ENCODE peak calls at places on chromosomes 1 and 21, in nine cellular contexts. D is heart right ventricle, W is AG09309, F is cardiac muscle cell, U is AG10803, B is tibial artery, A is epithelial cell of esophagus, V is foreskin fibroblast, I is nephron progenitor cell. N is an unnamed sample.

GRCh38 chr1:82845371-82845770 is 1044.6 kb downstream of the ADGRL2 start:
- DNase-seq in D (no peak), W (no peak), F (no peak), U (no peak), B (no peak), A (no peak), V (no peak), I (no peak), N (no peak)

GRCh38 chr1:220344745-220345144 is 72.5 kb upstream of the RAB3GAP2 start:
- DNase-seq in D (no peak), W (no peak), F (no peak), U (no peak), B (no peak), A (no peak), V (no peak), I (no peak), N (no peak)

GRCh38 chr1:39410915-39411436 is 80.5 kb upstream of the BMP8A start:
- DNase-seq in D (peak), W (peak), F (peak), U (peak), B (peak), A (peak), V (peak), I (peak), N (peak)

GRCh38 chr1:245512980-245513578 is 358.3 kb downstream of the KIF26B start:
- DNase-seq in D (no peak), W (no peak), F (peak), U (peak), B (no peak), A (no peak), V (peak), I (peak), N (no peak)

GRCh38 chr1:156106624-156107488 is 7.7 kb upstream of the LMNA start:
- DNase-seq in D (peak), W (no peak), F (peak), U (peak), B (no peak), A (no peak), V (peak), I (no peak), N (no peak)

GRCh38 chr21:30199989-30200388 is 15.9 kb downstream of the CLDN8 start:
- DNase-seq in D (no peak), W (no peak), F (no peak), U (no peak), B (no peak), A (no peak), V (no peak), I (no peak), N (no peak)

GRCh38 chr1:194959795-194960194 is 1648.4 kb downstream of the KCNT2 start:
- DNase-seq in D (no peak), W (no peak), F (no peak), U (no peak), B (no peak), A (no peak), V (no peak), I (no peak), N (no peak)

GRCh38 chr1:24694380-24694843 is 50.8 kb upstream of the CLIC4 start:
- DNase-seq in D (peak), W (peak), F (peak), U (peak), B (no peak), A (no peak), V (peak), I (no peak), N (no peak)

GRCh38 chr1:214551436-214552173 is at the start of gene PTPN14:
- DNase-seq in D (peak), W (peak), F (peak), U (peak), B (peak), A (peak), V (peak), I (peak), N (peak)

GRCh38 chr21:41317458-41317857 is 857 bp downstream of the FAM3B start:
- DNase-seq in D (no peak), W (no peak), F (no peak), U (no peak), B (no peak), A (no peak), V (no peak), I (no peak), N (no peak)

GRCh38 chr1:24102966-24103365 is 9.0 kb downstream of the MYOM3 start:
- DNase-seq in D (peak), W (no peak), F (no peak), U (peak), B (no peak), A (no peak), V (no peak), I (no peak), N (no peak)

GRCh38 chr1:169493251-169493650 is 7.5 kb upstream of the SLC19A2 start:
- DNase-seq in D (no peak), W (no peak), F (no peak), U (no peak), B (no peak), A (no peak), V (no peak), I (no peak), N (no peak)

GRCh38 chr1:221478050-221478949 is 263.6 kb downstream of the DUSP10 start:
- DNase-seq in D (peak), W (peak), F (peak), U (peak), B (peak), A (peak), V (peak), I (peak), N (no peak)
- TF ChIP-seq CTCF in D (peak), W (peak), F (peak), U (peak), B (peak), A (peak), V (peak), I (peak), N (no peak)

DNA sequence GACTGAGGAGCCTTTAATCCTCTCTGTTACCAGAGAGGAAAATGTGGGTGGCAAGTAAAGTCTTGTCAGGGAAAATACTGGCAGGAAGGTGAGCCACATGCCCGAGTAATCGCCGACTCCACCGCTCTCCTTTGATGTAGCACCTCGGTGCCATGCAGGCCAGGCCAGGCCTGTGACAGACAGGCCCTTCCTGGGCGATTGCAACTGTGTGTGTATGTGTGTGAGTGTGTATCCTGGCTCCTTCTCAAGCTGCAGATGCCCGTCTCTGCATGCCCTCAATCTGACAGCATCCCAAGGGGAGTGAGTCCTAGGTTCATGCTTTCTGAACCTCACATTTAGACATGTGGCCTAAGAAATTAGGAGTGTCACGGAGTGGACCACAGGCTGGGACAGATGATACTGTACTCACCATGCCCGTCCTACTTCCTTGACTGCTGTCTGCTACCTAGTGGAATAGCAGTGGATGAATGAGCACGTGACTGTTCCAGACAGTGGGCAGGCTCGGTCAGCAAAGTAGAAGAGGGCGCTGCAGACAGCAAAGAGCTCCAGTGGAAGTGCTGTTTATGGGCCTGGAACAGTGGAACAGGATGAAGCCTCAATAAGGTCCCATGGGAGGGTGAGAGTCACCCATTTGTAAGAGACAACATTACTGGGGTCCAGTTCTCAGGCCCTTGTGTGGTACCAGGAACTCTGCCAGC is 25.3 kb downstream of the SERTAD4 start:
- DNase-seq in D (no peak), W (no peak), F (no peak), U (no peak), B (no peak), A (peak), V (no peak), I (no peak), N (no peak)
- TF ChIP-seq CTCF in D (no peak), W (no peak), F (no peak), U (no peak), B (no peak), A (no peak), V (no peak), I (no peak), N (no peak)

DNA sequence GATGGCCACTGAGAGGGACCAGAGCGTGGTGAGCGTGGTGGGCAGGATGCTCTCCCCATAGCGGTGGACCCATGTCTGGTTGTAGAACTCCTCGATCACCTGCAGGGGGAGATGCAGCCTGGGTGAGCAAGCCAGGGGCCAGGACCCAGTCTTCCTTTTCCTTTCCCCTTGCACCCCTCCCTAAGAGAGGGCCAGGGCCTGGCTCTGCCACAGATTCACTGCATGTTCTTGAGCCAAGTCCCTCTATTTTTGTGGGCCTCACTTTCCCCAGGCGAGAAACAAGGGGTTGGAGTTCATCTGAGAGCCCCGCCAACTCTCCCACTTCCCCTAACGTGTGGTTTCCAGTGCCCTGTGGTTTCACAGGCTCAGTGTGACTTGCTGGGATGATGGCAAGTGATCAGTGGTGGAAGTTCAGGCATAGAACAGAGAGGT is 27.5 kb downstream of the SLC2A1 start:
- DNase-seq in D (no peak), W (no peak), F (peak), U (peak), B (no peak), A (peak), V (peak), I (peak), N (no peak)
- TF ChIP-seq CTCF in D (peak), W (peak), F (peak), U (peak), B (peak), A (peak), V (peak), I (peak), N (no peak)

DNA sequence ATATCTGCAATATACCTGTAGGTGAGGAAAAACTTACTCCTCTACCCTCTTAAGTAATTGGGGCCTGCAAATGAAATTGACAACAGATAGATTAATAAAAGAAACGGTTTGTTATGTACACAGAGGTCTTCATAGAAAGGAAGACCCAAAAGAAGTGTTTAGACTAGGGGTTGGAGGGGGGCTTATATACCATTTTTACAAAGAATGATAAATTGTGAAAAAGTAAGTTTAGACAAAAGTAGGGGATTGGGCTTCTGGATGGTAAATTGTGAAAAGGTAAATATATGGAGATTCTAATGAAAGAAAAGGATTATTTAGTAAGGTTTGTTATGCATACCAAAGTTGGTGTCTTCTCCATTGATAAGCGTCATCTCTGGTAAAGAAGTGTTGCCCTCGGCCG is 73.2 kb upstream of the KIAA1614 start:
- DNase-seq in D (no peak), W (no peak), F (no peak), U (no peak), B (no peak), A (no peak), V (no peak), I (no peak), N (no peak)
- TF ChIP-seq CTCF in D (no peak), W (no peak), F (no peak), U (no peak), B (no peak), A (no peak), V (no peak), I (no peak), N (no peak)

N was measured in omental fat pad.